ENCODE peak calls at places on chromosomes 16 and 17, in nine cellular contexts. I is left ventricle myocardium inferior; K is AG04450; N is A549; J is fibroblast of lung; O is CD8-positive, alpha-beta T cell; F is cardiac muscle cell; D is sigmoid colon; L is spleen. Z is an unnamed sample.

GRCh38 chr17:9022553-9023388 is 1.5 kb downstream of the NTN1 start:
- DNase-seq in I (peak), K (no peak), N (peak), J (peak), O (no peak), F (peak), D (peak), L (no peak), Z (no peak)

GRCh38 chr17:55549140-55549539 is 37.9 kb upstream of the SMIM36 start:
- DNase-seq in I (no peak), K (no peak), N (peak), J (no peak), O (no peak), F (peak), D (no peak), L (no peak), Z (peak)

GRCh38 chr16:89319883-89320716 is 102.6 kb downstream of the ZNF778 start:
- DNase-seq in I (no peak), K (no peak), N (peak), J (peak), O (no peak), F (peak), D (peak), L (peak), Z (no peak)

GRCh38 chr16:84303023-84303422 is 8.3 kb downstream of the WFDC1 start:
- DNase-seq in I (no peak), K (peak), N (no peak), J (peak), O (no peak), F (no peak), D (peak), L (no peak), Z (no peak)

GRCh38 chr16:71320021-71320420 is 30.8 kb upstream of the CMTR2 start:
- DNase-seq in I (no peak), K (no peak), N (no peak), J (no peak), O (no peak), F (no peak), D (no peak), L (no peak), Z (no peak)

GRCh38 chr17:1484586-1485310 is 7.7 kb downstream of the MYO1C start:
- DNase-seq in I (peak), K (no peak), N (peak), J (peak), O (no peak), F (peak), D (peak), L (peak), Z (peak)

GRCh38 chr17:39666601-39667261 is 1.5 kb upstream of the PNMT start:
- DNase-seq in I (peak), K (no peak), N (peak), J (no peak), O (no peak), F (no peak), D (no peak), L (peak), Z (no peak)

GRCh38 chr17:74215332-74215727 is 2.0 kb downstream of the TTYH2 start:
- DNase-seq in I (peak), K (no peak), N (no peak), J (no peak), O (no peak), F (no peak), D (no peak), L (no peak), Z (no peak)

GRCh38 chr16:14458576-14458975 is 171.5 kb downstream of the PARN start:
- DNase-seq in I (no peak), K (no peak), N (no peak), J (no peak), O (no peak), F (peak), D (no peak), L (no peak), Z (no peak)

DNA sequence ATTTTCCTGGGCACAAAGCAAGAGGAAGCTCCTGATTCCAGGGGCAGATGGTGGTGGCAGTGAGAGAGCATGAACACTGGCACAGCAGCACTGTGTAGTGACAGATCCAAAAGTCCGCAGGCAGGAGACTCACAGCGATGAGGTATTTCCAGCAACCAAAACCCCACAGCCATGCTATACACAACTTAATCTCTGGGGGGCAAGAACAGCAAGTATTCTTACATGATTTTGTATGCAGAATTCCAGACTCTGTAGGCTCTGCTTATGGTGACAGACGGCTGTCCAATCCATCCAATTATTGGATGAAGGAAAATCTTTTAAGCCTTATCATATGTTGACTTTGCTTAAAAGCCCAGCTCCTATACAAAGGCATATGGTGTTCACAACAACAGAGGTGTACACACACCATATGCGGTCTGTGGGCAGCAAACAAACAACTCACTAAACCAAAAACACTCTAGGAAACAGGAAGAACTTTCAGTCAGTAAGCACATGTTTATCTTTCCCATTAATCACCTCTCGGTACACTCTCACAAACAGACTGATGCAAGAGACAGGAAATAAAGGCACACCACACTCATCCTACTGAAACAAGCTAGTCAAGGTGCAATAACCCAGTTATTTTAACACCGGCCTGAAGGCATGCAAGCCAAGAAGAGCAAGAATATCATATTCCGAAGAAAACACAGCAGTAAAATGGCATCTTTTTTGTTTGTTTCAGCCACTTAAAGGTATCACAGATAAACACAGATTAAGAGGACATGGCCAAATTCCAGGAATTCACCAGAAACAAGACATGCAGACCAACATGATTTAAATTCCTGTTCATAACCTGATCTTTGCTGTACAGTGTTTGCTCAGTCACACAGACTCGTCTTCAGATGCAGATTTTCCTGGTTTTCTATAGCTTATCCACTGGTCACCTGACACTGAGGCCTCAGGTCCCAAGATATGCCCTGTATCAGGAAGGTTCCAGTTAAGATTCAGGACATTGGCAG is 47.8 kb downstream of the ERN1 start:
- DNase-seq in I (no peak), K (peak), N (peak), J (peak), O (no peak), F (no peak), D (no peak), L (no peak), Z (no peak)
- H3K4me3 ChIP-seq in I (no peak), K (no peak), N (peak), J (no peak), O (no peak), F (no peak), D (no peak), L (no peak), Z (no peak)

GRCh38 chr17:4877089-4877488 is 22.2 kb upstream of the C17orf107 start:
- DNase-seq in I (no peak), K (no peak), N (no peak), J (no peak), O (no peak), F (no peak), D (no peak), L (no peak), Z (no peak)
- H3K27ac ChIP-seq in I (no peak), K (no peak), N (no peak), J (no peak), O (no peak), F (no peak), D (no peak), L (no peak), Z (no peak)

DNA sequence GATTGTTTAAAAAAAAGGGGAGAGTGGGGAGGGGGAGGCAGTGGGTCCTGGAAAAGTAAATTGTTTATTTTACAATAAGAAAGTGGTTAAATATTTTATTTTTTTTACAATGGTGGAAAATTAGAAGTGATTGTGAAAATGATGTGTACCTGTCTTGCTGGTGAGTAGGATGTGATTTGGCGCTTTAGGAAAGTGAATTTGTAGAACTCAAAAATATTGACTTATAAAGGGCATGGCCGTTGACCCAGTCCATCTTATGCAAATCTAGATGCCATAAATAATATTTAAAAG is 10.2 kb upstream of the CES1 start:
- DNase-seq in I (no peak), K (no peak), N (no peak), J (no peak), O (no peak), F (no peak), D (no peak), L (no peak), Z (no peak)
- TF ChIP-seq CTCF in I (no peak), K (no peak), N (no peak), J (no peak), O (peak), F (no peak), D (no peak), L (no peak), Z (no peak)

DNA sequence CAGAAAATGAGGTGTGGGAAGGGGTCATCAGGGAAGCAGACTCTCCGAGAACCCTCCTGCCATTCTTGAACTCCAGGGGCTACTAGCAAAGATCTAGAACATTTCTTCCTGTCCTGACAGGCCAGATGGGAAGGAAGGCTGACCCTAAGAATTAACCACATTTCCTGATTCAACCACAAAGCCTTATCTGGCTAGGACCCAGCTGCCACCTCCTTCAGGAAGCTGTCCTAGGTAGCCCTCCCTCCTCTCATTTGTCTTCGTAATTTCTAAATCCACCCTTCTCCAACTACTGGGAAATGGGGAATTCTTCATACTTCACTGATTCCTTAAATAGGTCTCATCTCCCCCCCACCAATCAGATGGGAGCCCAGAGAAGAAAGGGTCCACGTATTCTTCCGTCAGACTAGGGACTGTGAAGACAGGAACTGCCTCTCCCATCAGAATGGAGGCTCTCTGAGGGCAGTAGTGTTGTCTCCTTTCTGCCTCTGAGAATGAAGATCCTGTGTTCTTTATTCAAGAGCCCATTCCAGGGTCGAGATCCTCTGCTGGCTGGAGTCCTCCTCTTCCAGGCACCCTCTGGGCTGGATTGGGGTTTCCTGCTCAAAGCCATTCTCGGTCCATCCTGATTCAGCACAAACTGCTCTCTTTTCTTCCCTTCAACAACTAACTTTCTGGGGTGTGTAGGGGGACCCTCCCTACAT is 2.1 kb downstream of the SAMD14 start:
- DNase-seq in I (no peak), K (no peak), N (no peak), J (no peak), O (no peak), F (no peak), D (no peak), L (no peak), Z (no peak)
- H3K4me3 ChIP-seq in I (no peak), K (no peak), N (no peak), J (no peak), O (no peak), F (no peak), D (no peak), L (no peak), Z (no peak)

DNA sequence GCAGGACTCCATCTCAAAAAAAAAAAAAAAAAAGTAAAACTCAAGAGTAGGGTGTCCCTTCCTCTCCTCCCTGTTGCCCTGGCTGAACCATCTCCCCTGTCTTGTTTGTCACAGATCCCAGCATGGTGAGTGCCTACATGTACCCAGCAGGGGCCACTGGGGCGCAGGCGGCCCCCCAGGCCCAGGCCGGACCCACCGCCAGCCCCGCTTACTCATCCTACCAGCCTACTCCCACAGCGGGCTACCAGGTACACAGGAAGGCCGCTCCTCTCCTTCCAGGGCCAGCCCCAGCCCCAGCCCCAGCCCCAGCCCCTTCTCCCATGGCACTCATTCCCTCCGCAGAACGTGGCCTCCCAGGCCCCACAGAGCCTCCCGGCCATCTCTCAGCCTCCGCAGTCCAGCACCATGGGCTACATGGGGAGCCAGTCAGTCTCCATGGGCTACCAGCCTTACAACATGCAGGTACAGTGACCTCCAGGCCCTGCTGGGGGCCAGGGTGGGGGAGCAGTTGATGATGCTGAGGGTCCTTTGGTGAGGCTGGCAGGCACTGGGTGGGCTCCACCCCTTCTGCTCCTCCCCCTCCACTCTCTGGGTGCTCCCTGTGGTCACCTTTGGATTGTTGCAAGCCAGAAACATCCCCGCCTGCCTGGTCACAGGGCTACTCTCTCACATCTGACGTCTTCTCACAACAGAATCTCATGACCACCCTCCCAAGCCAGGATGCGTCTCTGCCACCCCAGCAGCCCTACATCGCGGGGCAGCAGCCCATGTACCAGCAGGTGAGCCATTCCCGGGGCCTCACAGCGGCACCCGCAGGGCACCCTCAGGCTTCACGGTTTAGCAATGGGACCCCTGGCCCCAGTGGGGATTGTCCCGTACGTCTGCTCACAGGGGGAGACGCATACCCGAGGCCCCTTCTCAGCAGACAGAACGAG is 2.5 kb upstream of the MRPL12 start:
- DNase-seq in I (no peak), K (no peak), N (no peak), J (no peak), O (no peak), F (no peak), D (no peak), L (no peak), Z (no peak)
- H3K27ac ChIP-seq in I (no peak), K (peak), N (no peak), J (peak), O (no peak), F (no peak), D (no peak), L (no peak), Z (no peak)

GRCh38 chr17:2828396-2829038 is 32.3 kb downstream of the RAP1GAP2 start:
- DNase-seq in I (peak), K (no peak), N (peak), J (peak), O (peak), F (peak), D (peak), L (peak), Z (peak)
- TF ChIP-seq CTCF in I (peak), K (peak), N (peak), J (peak), O (peak), F (peak), D (peak), L (peak), Z (peak)

Z was measured in thyroid gland.